ENCODE peak calls at places on chromosomes 11 and 22, in five cellular contexts. M, U, Q, K and G are unnamed samples.

GRCh38 chr11:117842131-117842941 is 17.8 kb upstream of the FXYD2 start:
- DNase-seq in M (no peak), U (no peak), Q (no peak), K (no peak), G (no peak)

GRCh38 chr22:25494774-25495173 is 69.7 kb upstream of the GRK3 start:
- DNase-seq in M (no peak), U (no peak), Q (no peak), K (peak), G (no peak)

GRCh38 chr11:62770778-62771143 is 435 bp upstream of the TAF6L start:
- DNase-seq in M (no peak), U (no peak), Q (no peak), K (no peak), G (no peak)

GRCh38 chr11:97814325-97814959 is 1206.3 kb upstream of the CNTN5 start:
- DNase-seq in M (peak), U (no peak), Q (no peak), K (no peak), G (peak)

GRCh38 chr11:129453293-129453721 is 77.7 kb downstream of the BARX2 start:
- DNase-seq in M (no peak), U (no peak), Q (no peak), K (no peak), G (no peak)

GRCh38 chr11:18761144-18761543 is 30.5 kb downstream of the PTPN5 start:
- DNase-seq in M (no peak), U (no peak), Q (no peak), K (no peak), G (no peak)

GRCh38 chr11:2569321-2569721 is 124.5 kb downstream of the KCNQ1 start:
- DNase-seq in M (no peak), U (no peak), Q (no peak), K (no peak), G (no peak)

GRCh38 chr11:131491503-131491902 is 121.1 kb downstream of the NTM start:
- DNase-seq in M (no peak), U (no peak), Q (no peak), K (peak), G (no peak)

GRCh38 chr11:121441533-121441932 is 10.6 kb upstream of the SORL1 start:
- DNase-seq in M (no peak), U (no peak), Q (no peak), K (no peak), G (no peak)

GRCh38 chr22:42856865-42857704 is at the start of gene ARFGAP3:
- DNase-seq in M (peak), U (peak), Q (peak), K (peak), G (peak)

GRCh38 chr11:706439-706956 is 467 bp downstream of the EPS8L2 start:
- DNase-seq in M (no peak), U (peak), Q (no peak), K (no peak), G (no peak)

GRCh38 chr11:67278135-67278938 is 10.8 kb upstream of the ANKRD13D start:
- DNase-seq in M (no peak), U (no peak), Q (no peak), K (no peak), G (no peak)

GRCh38 chr11:34651551-34651950 is 30.7 kb downstream of the EHF start:
- DNase-seq in M (no peak), U (no peak), Q (no peak), K (no peak), G (no peak)

GRCh38 chr11:39236916-39237315 is 2222.5 kb downstream of the LRRC4C start:
- DNase-seq in M (peak), U (no peak), Q (no peak), K (peak), G (no peak)

GRCh38 chr22:30033891-30034290 is 46.4 kb upstream of the HORMAD2 start:
- DNase-seq in M (no peak), U (no peak), Q (no peak), K (no peak), G (no peak)

GRCh38 chr11:117822031-117822521 is 2.5 kb downstream of the FXYD2 start:
- DNase-seq in M (peak), U (no peak), Q (no peak), K (peak), G (peak)

GRCh38 chr11:59891781-59892181 is 13.2 kb downstream of the OOSP3 start:
- DNase-seq in M (no peak), U (no peak), Q (no peak), K (peak), G (peak)

GRCh38 chr11:71946144-71946571 is 17.3 kb downstream of the RNF121 start:
- DNase-seq in M (no peak), U (peak), Q (no peak), K (no peak), G (no peak)